ENCODE peak calls at places on chromosomes 5 and 9, in four cellular contexts. W is body of pancreas, C is right lobe of liver, G is SJCRH30. D is an unnamed sample. For H3K9me3, the result is how much of the 10 kb centered on the place peaks cover.

GRCh38 chr5:108345541-108346171 is 36.2 kb downstream of the FBXL17 start:
- DNase-seq in C (no peak), G (peak), W (no peak), D (no peak)

GRCh38 chr9:123080444-123080843 is 47.0 kb downstream of the GPR21 start:
- DNase-seq in G (no peak), C (no peak), W (no peak), D (no peak)

GRCh38 chr9:15253197-15253596 is 53.8 kb downstream of the TTC39B start:
- DNase-seq in C (no peak), W (no peak), G (no peak), D (no peak)

GRCh38 chr5:165328856-165329255 is 1823.4 kb downstream of the MAT2B start:
- DNase-seq in G (no peak), W (no peak), C (no peak), D (no peak)

GRCh38 chr5:179613460-179614071 is 9.9 kb downstream of the HNRNPH1 start:
- DNase-seq in C (no peak), W (no peak), G (no peak), D (no peak)

GRCh38 chr5:87151547-87151946 is 116.1 kb upstream of the RASA1 start:
- DNase-seq in C (no peak), G (no peak), W (no peak), D (no peak)

GRCh38 chr5:170266570-170267379 is 30.8 kb downstream of the LCP2 start:
- DNase-seq in G (no peak), C (no peak), W (no peak), D (no peak)

GRCh38 chr9:120151806-120152205 is 428.2 kb downstream of the CDK5RAP2 start:
- DNase-seq in W (no peak), G (no peak), C (no peak), D (no peak)

GRCh38 chr9:127356906-127357305 is 40.1 kb upstream of the SLC2A8 start:
- DNase-seq in G (no peak), W (no peak), C (no peak), D (no peak)

GRCh38 chr5:124661317-124662141 is 84.9 kb downstream of the ZNF608 start:
- DNase-seq in C (no peak), W (peak), G (peak), D (no peak)

GRCh38 chr5:131533844-131534243 is 101.2 kb downstream of the RAPGEF6 start:
- DNase-seq in G (no peak), C (no peak), W (no peak), D (no peak)

GRCh38 chr5:17182966-17183365 is 34.5 kb upstream of the BASP1 start:
- DNase-seq in C (no peak), W (no peak), G (no peak), D (no peak)

GRCh38 chr9:69121155-69122085 is 52.7 kb upstream of the TJP2 start:
- DNase-seq in C (peak), G (peak), W (peak), D (peak)

GRCh38 chr9:31394040-31394473 is 990.4 kb upstream of the ACO1 start:
- DNase-seq in G (peak), W (no peak), C (no peak), D (no peak)

GRCh38 chr9:135876936-135877335 is 30.4 kb downstream of the CAMSAP1 start:
- DNase-seq in G (peak), W (no peak), C (no peak), D (no peak)

GRCh38 chr5:135245521-135246499 is 153.2 kb downstream of the MACROH2A1 start:
- DNase-seq in G (no peak), W (no peak), C (no peak), D (no peak)

GRCh38 chr5:41527201-41527779 is 16.9 kb upstream of the PLCXD3 start:
- DNase-seq in G (peak), W (no peak), C (no peak), D (no peak)

GRCh38 chr5:112384523-112384922 is 34.6 kb downstream of the EPB41L4A start:
- DNase-seq in C (no peak), G (no peak), W (no peak), D (no peak)

GRCh38 chr9:133088756-133089155 is 27.0 kb downstream of the CEL start:
- DNase-seq in C (no peak), W (no peak), G (no peak), D (no peak)

GRCh38 chr9:133090752-133091325 is 29.1 kb downstream of the CEL start:
- DNase-seq in C (no peak), W (peak), G (no peak), D (no peak)

GRCh38 chr9:133089271-133089671 is 27.5 kb downstream of the CEL start:
- DNase-seq in C (no peak), G (peak), W (peak), D (no peak)

GRCh38 chr9:133088146-133088750 is 26.5 kb downstream of the CEL start:
- DNase-seq in C (no peak), G (no peak), W (peak), D (no peak)

DNA sequence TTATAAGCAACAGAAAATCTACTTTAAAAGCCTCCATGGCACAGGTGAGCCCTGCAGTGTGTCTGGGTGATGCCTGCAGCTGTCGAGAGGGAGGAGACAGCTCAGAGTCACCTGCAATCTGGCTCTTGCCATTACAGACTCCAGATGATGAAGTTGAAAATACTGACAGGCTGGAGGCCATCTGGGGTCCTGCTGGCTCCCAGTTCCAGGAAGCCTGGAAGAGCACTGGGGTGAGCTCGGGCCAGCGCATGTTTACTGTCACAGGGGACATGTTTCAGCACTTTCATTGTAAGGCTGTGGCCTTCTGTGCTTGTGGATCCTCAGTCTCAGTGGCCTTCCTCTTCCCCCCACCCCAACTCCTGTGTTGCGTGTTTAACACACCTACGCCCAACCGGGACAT is 28.4 kb downstream of the CEL start:
- DNase-seq in W (peak), G (no peak), C (no peak), D (no peak)
- H3K9me3 ChIP-seq in W (under half), G (under half), C (under half), D (under half)

DNA sequence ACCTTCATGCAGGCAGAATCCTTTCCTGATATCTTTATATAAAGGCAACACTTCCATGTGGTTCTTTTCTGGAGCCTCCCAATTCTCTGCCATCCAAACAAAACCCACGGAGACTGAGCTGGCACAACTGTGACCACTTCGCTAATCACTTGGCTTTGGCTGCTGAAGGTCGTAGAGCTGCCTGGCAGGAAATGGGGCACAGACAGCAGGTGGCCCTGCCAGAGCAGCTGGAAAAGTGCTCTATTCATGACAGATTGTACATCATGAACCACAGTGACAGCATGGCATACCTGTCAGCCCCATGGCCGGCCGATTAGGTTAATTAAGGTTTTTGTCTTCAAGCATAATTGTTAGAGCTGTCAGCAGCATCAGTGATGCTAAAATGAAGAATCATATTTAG is 141.9 kb upstream of the ANKRD55 start:
- DNase-seq in W (peak), G (peak), C (no peak), D (no peak)
- H3K9me3 ChIP-seq in W (under half), G (under half), C (under half), D (under half)

DNA sequence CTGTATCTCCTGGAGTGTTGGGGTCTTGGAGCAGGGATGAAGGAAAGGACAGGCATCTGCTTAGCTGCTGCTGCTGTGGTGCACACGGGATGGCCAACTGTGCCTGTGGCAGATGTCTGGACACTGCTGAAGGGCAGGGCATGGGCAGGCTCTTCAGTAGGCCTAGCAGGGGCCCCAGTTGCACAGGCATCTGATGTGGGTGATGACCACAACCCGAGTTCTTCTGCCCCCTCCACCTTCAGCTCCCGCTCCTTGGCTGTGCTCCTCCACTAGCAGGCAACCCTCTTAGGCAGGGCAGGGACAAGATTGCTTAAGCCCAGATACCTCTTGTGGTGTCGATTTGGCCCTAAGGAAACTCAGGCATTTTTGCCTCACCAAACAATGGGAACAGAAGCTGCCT is 9.0 kb upstream of the MEGF10 start:
- DNase-seq in W (no peak), C (no peak), G (no peak), D (no peak)
- H3K9me3 ChIP-seq in W (under half), C (under half), G (under half), D (under half)

GRCh38 chr9:101397746-101398334 is 578 bp downstream of the MRPL50 start:
- DNase-seq in W (no peak), C (no peak), G (peak), D (no peak)
- H3K9me3 ChIP-seq in W (under half), C (under half), G (under half), D (under half)

GRCh38 chr5:141196363-141196762 is 3.1 kb upstream of the PCDHB11 start:
- DNase-seq in C (no peak), G (no peak), W (no peak), D (no peak)

DNA sequence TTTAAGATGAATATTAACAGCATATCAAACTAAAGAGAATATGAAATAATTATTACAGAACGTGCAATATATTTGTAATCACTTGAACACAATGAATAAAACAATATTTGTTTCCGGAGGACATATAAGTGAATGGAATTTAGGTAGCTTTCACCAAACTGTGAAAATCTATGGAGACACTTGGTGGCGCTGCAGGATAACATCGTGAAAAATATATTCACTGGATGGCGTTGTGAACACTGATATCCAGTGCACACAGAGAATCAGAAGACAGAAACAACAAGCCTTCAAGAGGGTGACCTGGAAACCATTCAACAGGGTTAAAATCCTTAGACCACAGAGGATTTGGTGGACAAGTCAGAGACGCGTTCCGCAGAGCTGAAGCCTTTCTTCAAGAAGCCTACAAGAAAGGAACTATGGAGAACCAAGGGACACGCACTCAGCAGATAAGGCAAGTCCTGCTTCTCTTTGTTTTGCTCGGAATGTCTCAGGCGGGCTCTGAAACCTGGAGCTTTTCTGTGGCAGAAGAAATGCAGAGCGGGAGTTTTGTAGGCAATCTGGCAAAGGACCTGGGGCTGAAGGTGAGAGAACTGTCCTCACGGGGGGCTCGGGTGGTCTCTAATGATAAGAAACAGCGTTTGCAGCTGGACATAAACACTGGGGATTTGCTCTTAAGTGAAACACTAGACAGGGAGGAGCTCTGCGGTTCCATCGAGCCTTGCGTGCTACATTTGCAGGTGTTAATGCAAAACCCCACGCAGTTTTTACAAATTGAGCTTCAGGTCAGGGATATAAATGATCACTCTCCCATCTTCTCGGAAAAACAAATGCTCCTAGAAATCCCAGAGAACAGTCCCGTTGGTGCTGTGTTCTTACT is at the start of gene PCDHB11:
- DNase-seq in C (no peak), G (peak), W (peak), D (no peak)
- H3K9me3 ChIP-seq in C (under half), G (under half), W (under half), D (under half)

GRCh38 chr5:140302786-140303639 is at the start of gene PFDN1:
- DNase-seq in W (peak), G (peak), C (peak), D (peak)
- H3K9me3 ChIP-seq in W (under half), G (under half), C (under half), D (under half)

GRCh38 chr5:140800816-140801493 is at the start of gene PCDHA3:
- DNase-seq in W (peak), C (no peak), G (no peak), D (no peak)

GRCh38 chr5:140806834-140807775 is at the start of gene PCDHA4:
- DNase-seq in W (peak), C (no peak), G (peak), D (no peak)

GRCh38 chr5:140801494-140801841 is 611 bp downstream of the PCDHA3 start:
- DNase-seq in W (peak), C (no peak), G (no peak), D (no peak)

DNA sequence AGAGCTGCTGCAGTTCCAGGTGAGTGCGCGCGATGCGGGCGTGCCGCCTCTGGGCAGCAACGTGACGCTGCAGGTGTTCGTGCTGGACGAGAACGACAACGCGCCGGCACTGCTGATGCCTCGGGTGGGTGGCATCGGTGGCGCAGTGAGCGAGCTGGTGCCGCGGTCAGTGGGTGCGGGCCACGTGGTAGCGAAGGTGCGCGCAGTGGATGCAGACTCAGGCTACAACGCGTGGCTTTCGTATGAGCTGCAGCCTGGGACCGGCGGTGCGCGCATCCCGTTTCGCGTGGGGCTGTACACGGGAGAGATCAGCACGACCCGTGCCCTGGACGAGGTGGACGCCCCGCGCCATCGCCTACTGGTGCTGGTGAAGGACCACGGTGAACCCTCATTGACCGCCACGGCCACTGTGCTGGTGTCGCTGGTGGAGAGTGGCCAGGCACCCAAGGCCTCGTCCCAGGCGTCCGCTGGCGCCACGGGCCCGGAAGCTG is 2.0 kb downstream of the PCDHA3 start:
- DNase-seq in C (peak), W (no peak), G (no peak), D (no peak)
- H3K9me3 ChIP-seq in C (under half), W (under half), G (under half), D (under half)

GRCh38 chr5:43210570-43210969 is 18.5 kb downstream of the NIM1K start:
- DNase-seq in G (no peak), C (no peak), W (no peak), D (no peak)
- H3K9me3 ChIP-seq in G (under half), C (under half), W (under half), D (under half)

DNA sequence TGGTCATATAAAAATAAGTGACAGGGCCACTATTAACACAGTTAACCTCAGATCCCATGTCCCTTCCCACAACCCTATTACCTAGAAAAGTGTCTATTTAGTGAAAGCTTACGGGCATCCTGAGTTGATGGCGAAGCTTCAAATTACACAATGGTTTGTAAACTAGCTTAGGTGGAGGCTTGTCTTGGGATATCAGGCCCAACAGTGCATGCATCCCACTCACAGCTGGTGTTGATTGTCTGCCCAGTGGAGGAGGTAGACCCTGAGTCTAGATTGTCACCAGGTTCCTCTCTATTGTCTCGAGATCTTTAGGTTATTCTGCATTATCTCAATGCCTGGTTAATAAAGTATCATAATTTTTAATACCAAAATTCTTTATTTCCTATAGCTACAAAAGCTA is 30.4 kb downstream of the PRELID2 start:
- DNase-seq in W (no peak), G (no peak), C (no peak), D (no peak)
- H3K9me3 ChIP-seq in W (under half), G (under half), C (under half), D (under half)

D was measured in T-helper 17 cell.